ENCODE peak calls at places on chromosomes 3 and 15, in nine cellular contexts. P is CD14-positive monocyte; D is GM13976; X is AG04449; Y is PC-3; U is uterus; Q is adrenal gland; M is cardiac muscle cell; I is CD8-positive, alpha-beta T cell. N is an unnamed sample.
A peak's percentile ranks its signal among the peaks of the same experiment; 100 is the strongest.

GRCh38 chr15:68536331-68537095 is 42.3 kb upstream of the CORO2B start:
- DNase-seq in P (no peak), D (no peak), X (peak; percentile 96), Y (peak; percentile 20), U (no peak), Q (no peak), M (peak; percentile 95), I (no peak), N (peak; percentile 93)

GRCh38 chr3:151124476-151124875 is 39.0 kb downstream of the MED12L start:
- DNase-seq in P (no peak), D (no peak), X (no peak), Y (peak; percentile 71), U (no peak), Q (no peak), M (no peak), I (no peak), N (no peak)

GRCh38 chr3:10438902-10439610 is 66.3 kb downstream of the ATP2B2 start:
- DNase-seq in P (no peak), D (no peak), X (no peak), Y (no peak), U (no peak), Q (no peak), M (no peak), I (no peak), N (no peak)

GRCh38 chr3:161333696-161334095 is 37.6 kb downstream of the SPTSSB start:
- DNase-seq in P (no peak), D (no peak), X (no peak), Y (no peak), U (no peak), Q (no peak), M (no peak), I (no peak), N (no peak)

GRCh38 chr3:188698436-188698835 is 473.3 kb upstream of the TPRG1 start:
- DNase-seq in P (no peak), D (no peak), X (no peak), Y (no peak), U (no peak), Q (no peak), M (no peak), I (no peak), N (no peak)

GRCh38 chr3:132341746-132342145 is 24.5 kb downstream of the ACP3 start:
- DNase-seq in P (no peak), D (no peak), X (no peak), Y (no peak), U (no peak), Q (no peak), M (peak; percentile 27), I (no peak), N (no peak)

GRCh38 chr15:76274226-76274625 is 37.0 kb downstream of the ETFA start:
- DNase-seq in P (no peak), D (no peak), X (no peak), Y (no peak), U (no peak), Q (peak; percentile 38), M (peak; percentile 53), I (no peak), N (no peak)

GRCh38 chr3:149582395-149582794 is 75.4 kb downstream of the WWTR1 start:
- DNase-seq in P (no peak), D (no peak), X (no peak), Y (no peak), U (no peak), Q (no peak), M (no peak), I (no peak), N (no peak)

GRCh38 chr3:23202921-23203650 is at the start of gene UBE2E2:
- DNase-seq in P (peak; percentile 69), D (peak; percentile 93), X (no peak), Y (peak; percentile 82), U (peak; percentile 59), Q (peak; percentile 68), M (peak; percentile 78), I (peak; percentile 54), N (peak; percentile 30)

GRCh38 chr3:66259721-66260255 is 39.0 kb downstream of the SLC25A26 start:
- DNase-seq in P (no peak), D (no peak), X (no peak), Y (no peak), U (no peak), Q (no peak), M (no peak), I (no peak), N (no peak)

GRCh38 chr3:61805510-61806080 is 244.2 kb downstream of the PTPRG start:
- DNase-seq in P (no peak), D (no peak), X (no peak), Y (no peak), U (no peak), Q (no peak), M (no peak), I (no peak), N (no peak)

GRCh38 chr15:40059821-40060220 is 20.8 kb upstream of the SRP14 start:
- DNase-seq in P (no peak), D (no peak), X (no peak), Y (no peak), U (no peak), Q (no peak), M (no peak), I (no peak), N (no peak)

GRCh38 chr3:59968510-59968909 is 918.7 kb upstream of the CFAP20DC start:
- DNase-seq in P (no peak), D (no peak), X (no peak), Y (no peak), U (no peak), Q (no peak), M (no peak), I (no peak), N (no peak)
- TF ChIP-seq CTCF in P (no peak), D (no peak), X (no peak), Y (peak; percentile 26), U (no peak), Q (no peak), M (no peak), I (no peak), N (no peak)

DNA sequence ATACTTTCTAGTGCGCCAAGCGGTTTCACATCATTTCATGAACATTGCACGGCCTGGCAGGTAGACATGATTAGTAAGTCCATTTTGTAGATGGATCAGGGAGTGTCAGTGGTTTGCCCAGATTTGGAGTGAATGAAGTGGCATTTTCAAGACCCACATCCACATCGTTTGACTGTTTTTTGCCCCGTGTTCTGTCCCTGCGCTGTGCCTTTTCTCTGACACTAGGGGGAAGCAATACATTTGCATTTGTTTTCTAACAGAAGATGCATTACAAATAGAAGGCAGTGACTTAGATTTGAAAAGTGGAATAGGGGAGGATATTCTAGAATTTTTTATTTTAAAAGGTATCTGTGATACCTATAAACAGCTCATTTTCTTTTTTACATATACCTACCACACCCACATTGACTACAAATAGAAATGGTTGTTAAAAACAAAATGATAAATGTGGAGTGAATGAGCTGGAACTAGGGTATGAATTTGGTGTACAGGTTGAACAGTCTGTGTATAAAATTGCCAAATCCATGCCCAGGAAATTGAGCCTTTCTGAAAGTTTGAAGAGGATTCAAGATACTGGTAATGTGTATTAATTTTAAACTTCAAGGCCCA is 98.0 kb downstream of the USP13 start:
- DNase-seq in P (no peak), D (no peak), X (no peak), Y (peak; percentile 60), U (no peak), Q (no peak), M (peak; percentile 47), I (no peak), N (no peak)
- TF ChIP-seq CTCF in P (peak; percentile 46), D (peak; percentile 56), X (peak; percentile 64), Y (peak; percentile 83), U (peak; percentile 17), Q (peak; percentile 38), M (peak; percentile 82), I (no peak), N (peak; percentile 73)

DNA sequence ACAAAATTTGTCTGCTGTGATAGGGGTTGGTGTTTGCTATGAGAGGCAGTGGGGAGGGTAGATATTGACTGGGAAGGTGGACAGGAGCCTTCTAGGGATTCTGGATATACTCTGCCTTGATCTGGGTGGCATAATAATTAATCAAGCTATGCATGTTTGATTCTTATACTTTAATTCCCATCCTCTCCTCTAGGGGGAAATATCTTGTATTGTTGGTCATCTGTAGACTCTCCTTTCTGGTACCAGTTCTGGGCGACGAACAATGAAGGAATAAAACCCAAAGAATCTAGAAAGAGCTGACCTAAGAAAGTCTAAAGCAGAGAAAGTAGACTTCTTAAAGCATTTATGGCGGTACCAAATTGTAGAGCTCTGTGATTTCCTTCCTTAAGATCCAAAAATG is 198.2 kb upstream of the STRIT1 start:
- DNase-seq in P (no peak), D (no peak), X (no peak), Y (peak; percentile 15), U (no peak), Q (no peak), M (no peak), I (no peak), N (no peak)
- TF ChIP-seq CTCF in P (no peak), D (no peak), X (no peak), Y (peak; percentile 56), U (no peak), Q (no peak), M (no peak), I (no peak), N (no peak)

GRCh38 chr3:38247366-38248035 is 18.1 kb upstream of the SLC22A13 start:
- DNase-seq in P (no peak), D (no peak), X (peak; percentile 71), Y (peak; percentile 95), U (no peak), Q (peak; percentile 61), M (peak; percentile 83), I (no peak), N (peak; percentile 54)
- TF ChIP-seq CTCF in P (no peak), D (no peak), X (peak; percentile 35), Y (peak; percentile 57), U (no peak), Q (peak; percentile 37), M (peak; percentile 49), I (no peak), N (peak; percentile 39)

N was measured in AG09319.